ENCODE peak calls at places on chromosomes 11 and 22, in four cellular contexts. N is GOT3, M is BJ, E is pancreas. Q is an unnamed sample.

GRCh38 chr22:39292561-39293074 is 26.8 kb downstream of the RPL3 start:
- DNase-seq in M (peak), E (peak), N (peak), Q (no peak)

GRCh38 chr22:40415531-40416266 is 45.3 kb downstream of the SGSM3 start:
- DNase-seq in E (no peak), M (no peak), N (no peak), Q (no peak)

GRCh38 chr11:61797263-61797944 is 4.7 kb downstream of the FEN1 start:
- DNase-seq in E (peak), N (no peak), M (peak), Q (peak)

GRCh38 chr22:49586244-49586748 is 241.4 kb downstream of the BRD1 start:
- DNase-seq in E (peak), N (no peak), M (no peak), Q (no peak)

GRCh38 chr11:101127348-101127698 is 2.3 kb downstream of the PGR start:
- DNase-seq in M (no peak), E (no peak), N (no peak), Q (no peak)

GRCh38 chr11:9868641-9869040 is 204.8 kb downstream of the SWAP70 start:
- DNase-seq in N (no peak), M (no peak), E (no peak), Q (no peak)

GRCh38 chr11:2769779-2770555 is 70.2 kb upstream of the KCNQ1OT1 start:
- DNase-seq in E (no peak), M (no peak), N (no peak), Q (no peak)

GRCh38 chr22:44765571-44766285 is 13.4 kb downstream of the ARHGAP8 start:
- DNase-seq in E (no peak), N (no peak), M (no peak), Q (no peak)

GRCh38 chr11:8061555-8062428 is 19.2 kb upstream of the TUB start:
- DNase-seq in N (no peak), E (peak), M (no peak), Q (no peak)

GRCh38 chr22:46354993-46355305 is 19.4 kb downstream of the TRMU start:
- DNase-seq in E (no peak), M (no peak), N (no peak), Q (no peak)

GRCh38 chr11:20013346-20014066 is 146.8 kb downstream of the DBX1 start:
- DNase-seq in N (no peak), E (no peak), M (no peak), Q (no peak)

GRCh38 chr11:121367434-121367833 is 74.9 kb downstream of the SC5D start:
- DNase-seq in M (no peak), N (no peak), E (no peak), Q (peak)

GRCh38 chr11:83852775-83853442 is 566.7 kb upstream of the CCDC90B start:
- DNase-seq in E (no peak), N (no peak), M (no peak), Q (no peak)

GRCh38 chr22:35795476-35795875 is 77.8 kb downstream of the APOL5 start:
- DNase-seq in N (no peak), M (no peak), E (no peak), Q (no peak)

GRCh38 chr11:120331301-120331966 is 4.8 kb upstream of the ARHGEF12 start:
- DNase-seq in M (peak), E (no peak), N (no peak), Q (no peak)

GRCh38 chr11:74519719-74520118 is 26.2 kb upstream of the LIPT2 start:
- DNase-seq in M (no peak), N (no peak), E (no peak), Q (no peak)

GRCh38 chr11:117456027-117456720 is 128.5 kb downstream of the CEP164 start:
- DNase-seq in E (no peak), M (no peak), N (no peak), Q (no peak)

GRCh38 chr11:67291481-67292381 is 2.6 kb downstream of the ANKRD13D start:
- DNase-seq in E (no peak), M (no peak), N (no peak), Q (no peak)

GRCh38 chr11:74030668-74031309 is 21.9 kb upstream of the UCP3 start:
- DNase-seq in M (no peak), N (no peak), E (no peak), Q (no peak)

GRCh38 chr11:75919525-75919924 is 104.5 kb downstream of the UVRAG start:
- DNase-seq in M (no peak), E (no peak), N (no peak), Q (no peak)

GRCh38 chr11:104665631-104666030 is 232.6 kb downstream of the CASP12 start:
- DNase-seq in E (no peak), N (no peak), M (no peak), Q (no peak)

GRCh38 chr22:50008151-50009040 is 4.2 kb downstream of the IL17REL start:
- DNase-seq in N (no peak), E (no peak), M (no peak), Q (no peak)

GRCh38 chr11:44936527-44936926 is 14.2 kb downstream of the TP53I11 start:
- DNase-seq in E (peak), N (no peak), M (no peak), Q (peak)

GRCh38 chr11:35321532-35322320 is 97.6 kb downstream of the SLC1A2 start:
- DNase-seq in N (no peak), M (peak), E (no peak), Q (no peak)

GRCh38 chr22:40026641-40027040 is 31.9 kb downstream of the FAM83F start:
- DNase-seq in E (no peak), M (no peak), N (no peak), Q (no peak)

GRCh38 chr11:134098566-134099184 is 29.8 kb downstream of the JAM3 start:
- DNase-seq in E (no peak), M (no peak), N (no peak), Q (no peak)

GRCh38 chr11:75476716-75477613 is 44.0 kb upstream of the KLHL35 start:
- DNase-seq in M (no peak), E (peak), N (no peak), Q (no peak)

Q was measured in activated T-helper 1 cell treated with anti-CD3 and anti-CD28 coated beads, Interleukin-12 subunit alpha, Interleukin-12 subunit beta, Interleukin-2, Interleukin-4 antibody, amounts not matched to agents 30 ng/mL and 10 ng/mL and 1 ng/mL, durations not matched to agents 14 hours and 24 hours and 36 hours.